ENCODE peak calls at places on chromosome 17, in four cellular contexts. Q, T, A and G are unnamed samples.

GRCh38 chr17:5050281-5050680 is 15.1 kb upstream of the SLC52A1 start:
- DNase-seq in A (peak; percentile 20), Q (no peak), T (no peak), G (no peak)

GRCh38 chr17:72683506-72684404 is 408.7 kb downstream of the SLC39A11 start:
- DNase-seq in Q (no peak), T (peak; percentile 30), A (peak; percentile 98), G (no peak)

GRCh38 chr17:83108709-83109108 is 29.3 kb downstream of the METRNL start:
- DNase-seq in Q (no peak), T (no peak), A (no peak), G (no peak)

GRCh38 chr17:28746611-28747045 is 2.8 kb downstream of the TRAF4 start:
- DNase-seq in A (no peak), T (no peak), Q (no peak), G (peak; percentile 29)

GRCh38 chr17:61474235-61474927 is 22.2 kb downstream of the TBX4 start:
- DNase-seq in T (peak; percentile 84), A (peak; percentile 66), Q (no peak), G (no peak)

GRCh38 chr17:7404737-7405412 is 978 bp upstream of the TMEM256 start:
- DNase-seq in A (no peak), Q (no peak), T (no peak), G (peak; percentile 41)

GRCh38 chr17:75749545-75750389 is 15.2 kb downstream of the GALK1 start:
- DNase-seq in Q (peak; percentile 87), T (no peak), A (peak; percentile 52), G (peak; percentile 65)

GRCh38 chr17:2500446-2500845 is 11.2 kb downstream of the METTL16 start:
- DNase-seq in T (no peak), Q (no peak), A (peak; percentile 32), G (peak; percentile 26)

GRCh38 chr17:66126231-66126630 is 65.7 kb downstream of the CEP112 start:
- DNase-seq in A (peak; percentile 30), Q (no peak), T (no peak), G (no peak)

GRCh38 chr17:17385502-17385901 is 82.3 kb downstream of the NT5M start:
- DNase-seq in A (no peak), T (no peak), Q (no peak), G (no peak)

GRCh38 chr17:34999456-34999855 is 19.1 kb downstream of the LIG3 start:
- DNase-seq in Q (no peak), A (no peak), T (no peak), G (no peak)

GRCh38 chr17:13157656-13158055 is 139.8 kb upstream of the ELAC2 start:
- DNase-seq in A (no peak), Q (no peak), T (no peak), G (no peak)

GRCh38 chr17:2064980-2065785 is 10.3 kb downstream of the HIC1 start:
- DNase-seq in T (no peak), Q (peak; percentile 60), A (peak; percentile 68), G (peak; percentile 79)

GRCh38 chr17:3907483-3908216 is 8.6 kb downstream of the P2RX1 start:
- DNase-seq in A (no peak), T (no peak), Q (peak; percentile 52), G (no peak)
- TF ChIP-seq CTCF in A (peak; percentile 23), T (no peak), Q (peak; percentile 59), G (peak; percentile 20)

GRCh38 chr17:74336307-74336706 is 10.3 kb downstream of the KIF19 start:
- DNase-seq in A (no peak), T (no peak), Q (no peak), G (no peak)

GRCh38 chr17:74337834-74338500 is 11.9 kb downstream of the KIF19 start:
- DNase-seq in Q (no peak), A (no peak), T (no peak), G (no peak)

GRCh38 chr17:74343121-74343520 is 17.1 kb downstream of the KIF19 start:
- DNase-seq in T (no peak), A (no peak), Q (no peak), G (no peak)

GRCh38 chr17:74340470-74341023 is 14.5 kb downstream of the KIF19 start:
- DNase-seq in T (no peak), Q (no peak), A (no peak), G (no peak)

DNA sequence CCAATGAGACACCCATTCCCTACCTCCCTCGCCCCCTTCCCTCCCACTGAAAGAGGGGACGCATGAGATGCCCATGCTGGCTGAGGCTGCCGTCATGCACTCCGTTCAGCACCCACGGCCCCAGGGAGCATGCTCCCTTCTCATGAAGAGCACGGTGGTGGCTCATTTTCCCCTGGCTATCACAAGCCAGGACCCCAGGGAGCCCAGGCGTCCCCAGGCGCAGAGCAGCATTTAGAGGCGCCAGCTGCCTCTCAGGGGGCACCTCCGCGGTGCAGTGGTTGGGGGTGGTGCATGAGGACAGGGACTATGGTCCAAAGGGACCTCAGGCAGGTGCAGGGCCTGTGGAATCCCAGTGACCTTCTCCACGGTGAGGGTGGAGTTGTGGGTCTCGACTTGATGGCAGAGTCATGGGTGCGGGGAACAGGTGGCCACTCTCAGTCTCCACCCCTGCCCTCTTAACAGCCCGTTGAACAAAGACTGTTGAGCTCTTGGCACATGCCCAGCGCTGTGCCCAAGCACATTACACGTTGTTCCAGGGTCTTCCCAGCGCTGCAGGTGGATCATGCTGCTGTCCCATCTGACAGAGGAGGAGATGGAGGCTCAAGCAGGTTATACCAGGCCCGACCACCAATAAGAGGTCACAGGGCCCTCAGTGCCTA is 13.6 kb downstream of the KIF19 start:
- DNase-seq in Q (no peak), T (no peak), A (no peak), G (no peak)
- H3K9me1 ChIP-seq in Q (no peaks in the 10 kb centered on the region), T (no peaks in the 10 kb centered on the region), A (no peaks in the 10 kb centered on the region), G (no peaks in the 10 kb centered on the region)

GRCh38 chr17:78032166-78032565 is 73.7 kb downstream of the TNRC6C start:
- DNase-seq in Q (peak; percentile 64), A (peak; percentile 76), T (no peak), G (no peak)
- TF ChIP-seq CTCF in Q (no peak), A (no peak), T (no peak), G (no peak)

GRCh38 chr17:63546308-63547082 is 3.8 kb upstream of the DCAF7 start:
- DNase-seq in T (no peak), A (no peak), Q (no peak), G (no peak)

GRCh38 chr17:63543822-63544420 is 6.4 kb upstream of the DCAF7 start:
- DNase-seq in A (no peak), Q (no peak), T (no peak), G (no peak)

GRCh38 chr17:63545302-63545928 is 4.9 kb upstream of the DCAF7 start:
- DNase-seq in A (no peak), T (no peak), Q (no peak), G (no peak)

GRCh38 chr17:63542942-63543821 is 7.1 kb upstream of the DCAF7 start:
- DNase-seq in A (no peak), T (no peak), Q (no peak), G (no peak)

DNA sequence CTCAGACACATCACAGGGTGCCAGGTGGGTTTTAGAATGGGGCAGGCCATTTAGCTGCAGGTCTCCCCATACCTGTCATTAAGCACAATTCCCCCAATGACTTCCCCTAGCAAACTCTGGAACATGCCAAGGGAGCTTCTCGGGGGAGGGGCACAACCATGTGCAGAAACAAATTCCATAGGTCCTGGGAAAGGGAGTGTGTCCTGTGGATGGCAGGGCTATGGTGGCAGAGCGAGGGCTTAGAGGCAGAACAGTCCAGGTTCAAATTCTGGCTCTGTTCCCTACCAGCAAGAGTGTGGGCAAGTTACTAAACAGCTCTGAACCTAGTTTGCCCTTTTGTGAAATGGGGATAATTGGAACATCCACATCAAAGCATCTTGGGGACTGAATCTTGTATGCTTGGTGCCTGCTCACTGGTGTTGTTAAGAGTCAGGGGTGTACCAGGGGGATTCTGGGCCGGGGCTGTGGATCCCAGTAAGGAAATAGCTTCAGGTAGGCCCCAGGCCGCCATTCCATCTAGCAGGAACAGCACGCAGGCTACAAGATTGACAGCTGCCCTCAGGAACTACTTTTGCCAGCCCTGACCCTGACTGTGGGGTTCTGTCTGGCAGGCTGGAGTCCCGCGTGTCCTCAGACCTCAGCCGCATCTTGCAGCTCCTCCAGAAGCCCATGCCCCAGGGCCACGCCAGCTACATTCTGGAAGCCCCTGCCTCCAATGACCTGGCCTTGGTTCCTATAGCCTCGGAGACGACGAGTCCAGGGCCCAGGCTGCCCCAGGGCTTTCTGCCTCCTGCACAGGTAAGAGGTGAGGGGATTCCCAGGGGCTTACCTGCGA is 5.6 kb upstream of the DCAF7 start:
- DNase-seq in Q (no peak), A (no peak), T (no peak), G (no peak)
- H3K9me1 ChIP-seq in Q (no peaks in the 10 kb centered on the region), A (no peaks in the 10 kb centered on the region), T (no peaks in the 10 kb centered on the region), G (no peaks in the 10 kb centered on the region)

GRCh38 chr17:79839363-79840203 is at the start of gene CBX4:
- DNase-seq in T (no peak), Q (peak; percentile 97), A (peak; percentile 90), G (peak; percentile 82)

GRCh38 chr17:79841369-79842135 is 2.3 kb upstream of the CBX4 start:
- DNase-seq in A (no peak), T (no peak), Q (no peak), G (no peak)

GRCh38 chr17:79838541-79839274 is 532 bp downstream of the CBX4 start:
- DNase-seq in T (no peak), A (peak; percentile 52), Q (peak; percentile 71), G (peak; percentile 62)

GRCh38 chr17:79840989-79841286 is 1.7 kb upstream of the CBX4 start:
- DNase-seq in T (no peak), A (no peak), Q (no peak), G (no peak)

DNA sequence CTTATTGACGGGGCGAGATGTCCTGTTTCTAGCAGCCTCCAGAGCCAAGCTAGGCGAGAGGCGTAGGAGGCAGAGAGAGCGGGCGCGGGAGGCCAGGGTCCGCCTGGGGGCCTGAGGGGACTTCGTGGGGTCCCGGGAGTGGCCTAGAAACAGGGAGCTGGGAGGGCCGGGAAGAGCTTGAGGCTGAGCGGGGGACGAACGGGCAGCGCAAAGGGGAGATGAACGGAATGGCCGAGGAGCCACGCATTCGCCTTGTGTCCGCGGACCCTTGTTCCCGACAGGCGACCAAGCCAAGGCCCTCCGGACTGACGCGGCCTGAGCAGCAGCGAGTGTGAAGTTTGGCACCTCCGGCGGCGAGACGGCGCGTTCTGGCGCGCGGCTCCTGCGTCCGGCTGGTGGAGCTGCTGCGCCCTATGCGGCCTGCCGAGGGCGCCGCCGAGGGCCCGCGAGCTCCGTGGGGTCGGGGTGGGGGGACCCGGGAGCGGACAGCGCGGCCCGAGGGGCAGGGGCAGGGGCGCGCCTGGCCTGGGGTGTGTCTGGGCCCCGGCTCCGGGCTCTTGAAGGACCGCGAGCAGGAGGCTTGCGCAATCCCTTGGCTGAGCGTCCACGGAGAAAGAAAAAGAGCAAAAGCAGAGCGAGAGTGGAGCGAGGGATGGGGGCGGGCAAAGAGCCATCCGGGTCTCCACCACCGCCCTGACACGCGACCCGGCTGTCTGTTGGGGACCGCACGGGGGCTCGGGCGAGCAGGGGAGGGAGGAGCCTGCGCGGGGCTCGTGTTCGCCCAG is 1.2 kb upstream of the CBX4 start:
- DNase-seq in Q (no peak), T (no peak), A (peak; percentile 31), G (peak; percentile 47)
- TF ChIP-seq CTCF in Q (no peak), T (no peak), A (peak; percentile 34), G (peak; percentile 37)